ENCODE peak calls at places on chromosomes 16 and 17, in six cellular contexts. One of them, this sample, is unnamed.

GRCh38 chr17:34366051-34366450 is 3.0 kb upstream of the CCL1 start:
- DNase-seq in H1: no peak
- DNase-seq in K562: no peak
- DNase-seq in HepG2: no peak
- DNase-seq in SK-N-SH: no peak
- DNase-seq in GM12878: no peak
- DNase-seq in this sample: peak

GRCh38 chr16:26433807-26434206 is 632.9 kb upstream of the C16orf82 start:
- DNase-seq in H1: no peak
- DNase-seq in K562: no peak
- DNase-seq in HepG2: no peak
- DNase-seq in SK-N-SH: no peak
- DNase-seq in GM12878: no peak
- DNase-seq in this sample: no peak

GRCh38 chr17:77840156-77840555 is 118.3 kb upstream of the TNRC6C start:
- DNase-seq in H1: no peak
- DNase-seq in K562: no peak
- DNase-seq in HepG2: no peak
- DNase-seq in SK-N-SH: no peak
- DNase-seq in GM12878: no peak
- DNase-seq in this sample: no peak

GRCh38 chr16:50368410-50369132 is at the start of gene BRD7:
- DNase-seq in H1: peak
- DNase-seq in K562: peak
- DNase-seq in HepG2: peak
- DNase-seq in SK-N-SH: peak
- DNase-seq in GM12878: no peak
- DNase-seq in this sample: no peak

GRCh38 chr17:10099051-10099571 is 99.3 kb downstream of the GAS7 start:
- DNase-seq in H1: no peak
- DNase-seq in K562: no peak
- DNase-seq in HepG2: no peak
- DNase-seq in SK-N-SH: no peak
- DNase-seq in GM12878: no peak
- DNase-seq in this sample: no peak

GRCh38 chr17:81109957-81110356 is 55.4 kb upstream of the PVALEF start:
- DNase-seq in H1: no peak
- DNase-seq in K562: no peak
- DNase-seq in HepG2: no peak
- DNase-seq in SK-N-SH: no peak
- DNase-seq in GM12878: no peak
- DNase-seq in this sample: no peak

GRCh38 chr16:86225905-86226371 is 284.4 kb upstream of the FOXF1 start:
- DNase-seq in H1: no peak
- DNase-seq in K562: no peak
- DNase-seq in HepG2: no peak
- DNase-seq in SK-N-SH: no peak
- DNase-seq in GM12878: no peak
- DNase-seq in this sample: no peak

GRCh38 chr16:23398987-23399805 is 53.8 kb downstream of the COG7 start:
- DNase-seq in H1: peak
- DNase-seq in K562: no peak
- DNase-seq in HepG2: no peak
- DNase-seq in SK-N-SH: no peak
- DNase-seq in GM12878: no peak
- DNase-seq in this sample: no peak

GRCh38 chr16:85086347-85087291 is 25.7 kb downstream of the CIBAR2 start:
- DNase-seq in H1: peak
- DNase-seq in K562: peak
- DNase-seq in HepG2: peak
- DNase-seq in SK-N-SH: peak
- DNase-seq in GM12878: no peak
- DNase-seq in this sample: peak

GRCh38 chr16:73122604-73123386 is 74.9 kb upstream of the ZFHX3 start:
- DNase-seq in H1: no peak
- DNase-seq in K562: no peak
- DNase-seq in HepG2: no peak
- DNase-seq in SK-N-SH: no peak
- DNase-seq in GM12878: no peak
- DNase-seq in this sample: no peak

GRCh38 chr16:89320717-89321501 is 103.4 kb downstream of the ZNF778 start:
- DNase-seq in H1: no peak
- DNase-seq in K562: peak
- DNase-seq in HepG2: no peak
- DNase-seq in SK-N-SH: no peak
- DNase-seq in GM12878: no peak
- DNase-seq in this sample: no peak

DNA sequence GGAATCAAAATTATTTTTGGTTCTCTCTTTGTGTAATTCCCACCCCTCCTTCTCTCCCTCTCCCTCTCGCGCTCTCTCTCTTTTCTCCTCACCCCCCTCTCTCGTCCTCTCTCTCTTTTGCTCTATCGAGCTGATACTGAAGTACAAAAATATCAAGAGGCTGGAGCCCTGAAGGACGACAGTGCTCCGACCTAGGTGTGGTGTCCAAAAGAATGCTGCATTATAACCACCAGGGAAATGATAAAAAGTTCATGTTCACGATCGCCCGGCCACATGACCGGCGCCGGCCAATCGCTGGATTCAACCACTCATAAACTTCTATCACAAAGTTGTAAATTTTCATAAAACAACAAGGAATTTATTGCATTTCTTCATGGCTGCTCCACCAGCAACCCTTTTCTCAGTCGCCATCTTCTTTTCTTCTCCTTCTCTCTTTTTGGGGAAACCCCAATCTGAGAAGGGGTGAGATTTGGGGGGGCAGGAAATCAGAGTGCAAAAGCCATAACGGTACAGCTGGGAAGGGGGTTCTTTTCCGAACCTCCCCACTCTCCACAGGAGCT is at the start of gene HOXB6:
- DNase-seq in H1: no peak
- DNase-seq in K562: peak
- DNase-seq in HepG2: no peak
- DNase-seq in SK-N-SH: no peak
- DNase-seq in GM12878: no peak
- DNase-seq in this sample: no peak
- TF ChIP-seq GABPA in H1: no peak
- TF ChIP-seq GABPA in K562: no peak
- TF ChIP-seq GABPA in HepG2: no peak
- TF ChIP-seq GABPA in SK-N-SH: no peak
- TF ChIP-seq GABPA in GM12878: no peak
- TF ChIP-seq GABPA in this sample: no peak

GRCh38 chr17:62675701-62676100 is 48.2 kb downstream of the MRC2 start:
- DNase-seq in H1: no peak
- DNase-seq in K562: no peak
- DNase-seq in HepG2: no peak
- DNase-seq in SK-N-SH: peak
- DNase-seq in GM12878: no peak
- DNase-seq in this sample: no peak
- TF ChIP-seq GABPA in H1: no peak
- TF ChIP-seq GABPA in K562: no peak
- TF ChIP-seq GABPA in HepG2: no peak
- TF ChIP-seq GABPA in SK-N-SH: no peak
- TF ChIP-seq GABPA in GM12878: no peak
- TF ChIP-seq GABPA in this sample: no peak

GRCh38 chr17:1653735-1654134 is 4.1 kb upstream of the RILP start:
- DNase-seq in H1: no peak
- DNase-seq in K562: no peak
- DNase-seq in HepG2: no peak
- DNase-seq in SK-N-SH: no peak
- DNase-seq in GM12878: no peak
- DNase-seq in this sample: no peak
- TF ChIP-seq GABPA in H1: no peak
- TF ChIP-seq GABPA in K562: no peak
- TF ChIP-seq GABPA in HepG2: no peak
- TF ChIP-seq GABPA in SK-N-SH: no peak
- TF ChIP-seq GABPA in GM12878: no peak
- TF ChIP-seq GABPA in this sample: no peak

DNA sequence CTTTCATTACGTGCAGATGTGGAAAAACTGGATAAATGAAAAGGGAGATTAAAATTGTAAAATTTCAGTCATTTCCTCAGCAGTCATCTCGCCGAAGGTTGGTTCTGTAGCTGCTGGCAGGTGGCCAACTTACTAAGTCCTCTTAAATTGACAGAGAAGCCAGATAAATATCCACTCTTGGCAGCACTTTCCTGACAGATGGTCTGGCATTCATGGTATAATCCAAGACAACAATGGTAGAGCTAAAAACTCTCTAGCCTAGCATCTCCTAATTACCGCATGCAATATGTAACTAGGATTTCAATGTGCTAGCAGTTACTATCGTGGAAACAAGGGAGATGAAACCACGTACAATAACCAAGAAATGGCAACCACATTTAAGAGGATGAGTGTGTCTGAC is 306.3 kb downstream of the CNTNAP4 start:
- DNase-seq in H1: no peak
- DNase-seq in K562: no peak
- DNase-seq in HepG2: no peak
- DNase-seq in SK-N-SH: peak
- DNase-seq in GM12878: no peak
- DNase-seq in this sample: no peak
- TF ChIP-seq GABPA in H1: no peak
- TF ChIP-seq GABPA in K562: no peak
- TF ChIP-seq GABPA in HepG2: no peak
- TF ChIP-seq GABPA in SK-N-SH: no peak
- TF ChIP-seq GABPA in GM12878: no peak
- TF ChIP-seq GABPA in this sample: no peak

DNA sequence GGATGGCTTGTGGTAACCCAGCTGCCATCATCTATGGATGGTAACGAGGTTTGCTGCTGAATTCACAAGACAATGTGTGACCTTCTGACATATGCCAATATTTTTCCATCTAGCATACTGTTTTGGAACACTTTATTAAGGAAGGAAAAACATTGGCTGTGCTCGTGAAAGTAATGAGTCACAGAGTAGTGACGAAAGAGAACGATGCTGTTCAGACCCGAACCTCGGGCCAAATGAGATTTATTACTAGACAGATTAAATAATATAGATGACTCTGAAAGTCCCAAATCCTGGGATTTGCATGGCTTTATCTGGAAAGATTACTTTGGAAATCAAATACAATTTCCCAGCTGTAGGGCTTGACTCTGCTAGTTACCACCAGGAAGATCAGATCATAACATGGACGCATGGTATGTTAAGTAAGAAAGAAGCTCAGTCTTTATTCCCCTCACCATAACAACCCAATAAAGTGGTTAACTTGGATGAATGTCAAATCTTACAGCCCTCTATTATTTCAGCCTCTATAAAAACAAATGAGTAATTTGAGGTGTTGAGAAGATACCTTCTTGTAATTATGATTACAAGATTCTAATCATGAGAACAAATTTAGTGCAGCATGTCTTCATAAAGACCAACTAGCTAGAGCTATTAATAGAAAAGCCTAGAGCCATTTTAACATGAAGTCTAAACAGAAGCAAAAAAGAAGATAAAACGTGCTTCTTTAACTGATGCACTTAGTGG is 32.6 kb downstream of the ERN1 start:
- DNase-seq in H1: no peak
- DNase-seq in K562: no peak
- DNase-seq in HepG2: no peak
- DNase-seq in SK-N-SH: no peak
- DNase-seq in GM12878: no peak
- DNase-seq in this sample: no peak
- TF ChIP-seq GABPA in H1: no peak
- TF ChIP-seq GABPA in K562: no peak
- TF ChIP-seq GABPA in HepG2: no peak
- TF ChIP-seq GABPA in SK-N-SH: no peak
- TF ChIP-seq GABPA in GM12878: no peak
- TF ChIP-seq GABPA in this sample: no peak

DNA sequence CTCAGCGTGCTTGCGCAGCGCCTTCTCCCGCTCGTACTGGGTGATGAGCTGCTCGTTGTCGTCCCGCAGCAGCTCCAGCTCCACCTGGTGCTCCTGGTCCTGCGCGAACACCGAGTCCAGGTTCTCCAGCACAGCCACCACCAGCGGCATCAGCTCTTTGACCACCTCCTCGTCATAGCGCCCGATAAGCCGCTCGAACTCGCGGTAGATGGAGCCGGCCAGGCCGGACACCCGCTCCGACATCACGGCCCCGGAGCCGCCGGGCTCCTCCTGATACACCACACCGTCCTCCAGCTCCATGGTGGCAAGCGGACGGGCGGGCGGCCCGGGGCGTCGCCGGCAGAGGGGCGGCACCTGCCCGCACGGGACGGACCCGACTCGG is 320 bp downstream of the SPAG9 start:
- DNase-seq in H1: no peak
- DNase-seq in K562: peak
- DNase-seq in HepG2: no peak
- DNase-seq in SK-N-SH: peak
- DNase-seq in GM12878: no peak
- DNase-seq in this sample: peak
- TF ChIP-seq GABPA in H1: no peak
- TF ChIP-seq GABPA in K562: no peak
- TF ChIP-seq GABPA in HepG2: no peak
- TF ChIP-seq GABPA in SK-N-SH: no peak
- TF ChIP-seq GABPA in GM12878: no peak
- TF ChIP-seq GABPA in this sample: no peak